ENCODE peak calls at places on chromosome 3, in six cellular contexts. One of them, this sample, is unnamed. For H3K4me1, the result is how much of the 10 kb centered on the place peaks cover.

GRCh38 chr3:47266709-47267489 is 15.7 kb downstream of the KIF9 start:
- DNase-seq in H9: no peak
- DNase-seq in upper lobe of right lung: no peak
- DNase-seq in neuronal stem cell: no peak
- DNase-seq in kidney: no peak
- DNase-seq in psoas muscle: peak
- DNase-seq in this sample: no peak

GRCh38 chr3:69199942-69200341 is 77.5 kb upstream of the LMOD3 start:
- DNase-seq in psoas muscle: no peak
- DNase-seq in H9: no peak
- DNase-seq in upper lobe of right lung: no peak
- DNase-seq in kidney: no peak
- DNase-seq in neuronal stem cell: no peak
- DNase-seq in this sample: peak

GRCh38 chr3:62084558-62084957 is 288.8 kb downstream of the FEZF2 start:
- DNase-seq in kidney: no peak
- DNase-seq in neuronal stem cell: no peak
- DNase-seq in H9: no peak
- DNase-seq in psoas muscle: no peak
- DNase-seq in upper lobe of right lung: no peak
- DNase-seq in this sample: no peak

GRCh38 chr3:53250881-53251605 is 4.8 kb downstream of the TKT start:
- DNase-seq in kidney: no peak
- DNase-seq in H9: no peak
- DNase-seq in psoas muscle: no peak
- DNase-seq in upper lobe of right lung: no peak
- DNase-seq in neuronal stem cell: no peak
- DNase-seq in this sample: no peak

GRCh38 chr3:156948402-156949210 is 122.5 kb downstream of the LEKR1 start:
- DNase-seq in upper lobe of right lung: no peak
- DNase-seq in kidney: no peak
- DNase-seq in neuronal stem cell: no peak
- DNase-seq in H9: no peak
- DNase-seq in psoas muscle: no peak
- DNase-seq in this sample: no peak

GRCh38 chr3:196159952-196160804 is 51.0 kb downstream of the ZDHHC19 start:
- DNase-seq in psoas muscle: peak
- DNase-seq in H9: peak
- DNase-seq in neuronal stem cell: no peak
- DNase-seq in upper lobe of right lung: peak
- DNase-seq in kidney: peak
- DNase-seq in this sample: no peak

GRCh38 chr3:121758727-121759450 is 9.3 kb upstream of the GOLGB1 start:
- DNase-seq in H9: no peak
- DNase-seq in kidney: no peak
- DNase-seq in psoas muscle: no peak
- DNase-seq in upper lobe of right lung: no peak
- DNase-seq in neuronal stem cell: no peak
- DNase-seq in this sample: no peak

GRCh38 chr3:81216192-81216591 is 545.3 kb downstream of the GBE1 start:
- DNase-seq in H9: no peak
- DNase-seq in kidney: no peak
- DNase-seq in upper lobe of right lung: no peak
- DNase-seq in psoas muscle: no peak
- DNase-seq in neuronal stem cell: no peak
- DNase-seq in this sample: no peak

GRCh38 chr3:127336086-127336485 is 48.2 kb upstream of the PRR20G start:
- DNase-seq in psoas muscle: no peak
- DNase-seq in kidney: no peak
- DNase-seq in neuronal stem cell: no peak
- DNase-seq in H9: no peak
- DNase-seq in upper lobe of right lung: no peak
- DNase-seq in this sample: no peak

GRCh38 chr3:133695772-133696171 is 34.0 kb upstream of the TOPBP1 start:
- DNase-seq in upper lobe of right lung: no peak
- DNase-seq in kidney: no peak
- DNase-seq in H9: no peak
- DNase-seq in neuronal stem cell: no peak
- DNase-seq in psoas muscle: no peak
- DNase-seq in this sample: no peak

GRCh38 chr3:72161870-72162617 is 377.1 kb upstream of the PROK2 start:
- DNase-seq in neuronal stem cell: no peak
- DNase-seq in psoas muscle: no peak
- DNase-seq in kidney: no peak
- DNase-seq in H9: no peak
- DNase-seq in upper lobe of right lung: no peak
- DNase-seq in this sample: no peak

GRCh38 chr3:151553873-151554272 is 93.0 kb upstream of the IGSF10 start:
- DNase-seq in neuronal stem cell: no peak
- DNase-seq in upper lobe of right lung: no peak
- DNase-seq in psoas muscle: no peak
- DNase-seq in H9: no peak
- DNase-seq in kidney: no peak
- DNase-seq in this sample: no peak

GRCh38 chr3:129441782-129442181 is 1.8 kb downstream of the IFT122 start:
- DNase-seq in upper lobe of right lung: no peak
- DNase-seq in neuronal stem cell: no peak
- DNase-seq in kidney: no peak
- DNase-seq in H9: no peak
- DNase-seq in psoas muscle: no peak
- DNase-seq in this sample: no peak

GRCh38 chr3:25117005-25117593 is 311.0 kb upstream of the RARB start:
- DNase-seq in neuronal stem cell: no peak
- DNase-seq in kidney: no peak
- DNase-seq in upper lobe of right lung: no peak
- DNase-seq in psoas muscle: no peak
- DNase-seq in H9: no peak
- DNase-seq in this sample: no peak

GRCh38 chr3:148233403-148233802 is 464.3 kb upstream of the AGTR1 start:
- DNase-seq in H9: no peak
- DNase-seq in neuronal stem cell: no peak
- DNase-seq in psoas muscle: no peak
- DNase-seq in upper lobe of right lung: no peak
- DNase-seq in kidney: no peak
- DNase-seq in this sample: no peak

GRCh38 chr3:124774305-124774673 is 44.0 kb downstream of the UMPS start:
- DNase-seq in kidney: peak
- DNase-seq in neuronal stem cell: peak
- DNase-seq in psoas muscle: peak
- DNase-seq in H9: peak
- DNase-seq in upper lobe of right lung: no peak
- DNase-seq in this sample: no peak

GRCh38 chr3:8659242-8659641 is 14.6 kb upstream of the SSUH2 start:
- DNase-seq in upper lobe of right lung: no peak
- DNase-seq in neuronal stem cell: no peak
- DNase-seq in H9: no peak
- DNase-seq in psoas muscle: no peak
- DNase-seq in kidney: no peak
- DNase-seq in this sample: no peak

GRCh38 chr3:172848910-172849309 is 98.4 kb downstream of the ECT2 start:
- DNase-seq in H9: no peak
- DNase-seq in kidney: no peak
- DNase-seq in upper lobe of right lung: no peak
- DNase-seq in psoas muscle: no peak
- DNase-seq in neuronal stem cell: no peak
- DNase-seq in this sample: no peak

GRCh38 chr3:53170325-53171108 is 9.5 kb downstream of the PRKCD start:
- DNase-seq in kidney: no peak
- DNase-seq in H9: no peak
- DNase-seq in upper lobe of right lung: peak
- DNase-seq in psoas muscle: no peak
- DNase-seq in neuronal stem cell: no peak
- DNase-seq in this sample: no peak

GRCh38 chr3:10274601-10275000 is 18.1 kb downstream of the GHRL start:
- DNase-seq in kidney: no peak
- DNase-seq in psoas muscle: no peak
- DNase-seq in upper lobe of right lung: no peak
- DNase-seq in H9: no peak
- DNase-seq in neuronal stem cell: no peak
- DNase-seq in this sample: no peak

GRCh38 chr3:54654776-54655175 is 273.1 kb downstream of the LRTM1 start:
- DNase-seq in neuronal stem cell: no peak
- DNase-seq in H9: no peak
- DNase-seq in upper lobe of right lung: no peak
- DNase-seq in kidney: no peak
- DNase-seq in psoas muscle: no peak
- DNase-seq in this sample: no peak

GRCh38 chr3:54659347-54659746 is 268.5 kb downstream of the LRTM1 start:
- DNase-seq in neuronal stem cell: no peak
- DNase-seq in H9: no peak
- DNase-seq in upper lobe of right lung: no peak
- DNase-seq in kidney: no peak
- DNase-seq in psoas muscle: no peak
- DNase-seq in this sample: no peak

GRCh38 chr3:54649551-54649950 is 278.3 kb downstream of the LRTM1 start:
- DNase-seq in neuronal stem cell: no peak
- DNase-seq in psoas muscle: no peak
- DNase-seq in upper lobe of right lung: no peak
- DNase-seq in kidney: no peak
- DNase-seq in H9: no peak
- DNase-seq in this sample: no peak

GRCh38 chr3:54653456-54654195 is 274.2 kb downstream of the LRTM1 start:
- DNase-seq in kidney: no peak
- DNase-seq in H9: no peak
- DNase-seq in upper lobe of right lung: no peak
- DNase-seq in psoas muscle: no peak
- DNase-seq in neuronal stem cell: no peak
- DNase-seq in this sample: no peak
- H3K27ac ChIP-seq in kidney: no peak
- H3K27ac ChIP-seq in H9: no peak
- H3K27ac ChIP-seq in upper lobe of right lung: no peak
- H3K27ac ChIP-seq in psoas muscle: no peak
- H3K27ac ChIP-seq in neuronal stem cell: no peak
- H3K27ac ChIP-seq in this sample: no peak

GRCh38 chr3:71051893-71052687 is 531.4 kb downstream of the FOXP1 start:
- DNase-seq in H9: no peak
- DNase-seq in neuronal stem cell: no peak
- DNase-seq in upper lobe of right lung: no peak
- DNase-seq in psoas muscle: no peak
- DNase-seq in kidney: no peak
- DNase-seq in this sample: no peak

GRCh38 chr3:71051259-71051595 is 532.3 kb downstream of the FOXP1 start:
- DNase-seq in neuronal stem cell: no peak
- DNase-seq in kidney: no peak
- DNase-seq in psoas muscle: no peak
- DNase-seq in H9: no peak
- DNase-seq in upper lobe of right lung: no peak
- DNase-seq in this sample: no peak

GRCh38 chr3:71048948-71049347 is 534.6 kb downstream of the FOXP1 start:
- DNase-seq in H9: no peak
- DNase-seq in psoas muscle: no peak
- DNase-seq in upper lobe of right lung: no peak
- DNase-seq in neuronal stem cell: no peak
- DNase-seq in kidney: no peak
- DNase-seq in this sample: no peak

GRCh38 chr3:71050521-71051258 is 532.8 kb downstream of the FOXP1 start:
- DNase-seq in kidney: no peak
- DNase-seq in psoas muscle: no peak
- DNase-seq in H9: no peak
- DNase-seq in neuronal stem cell: no peak
- DNase-seq in upper lobe of right lung: no peak
- DNase-seq in this sample: peak

GRCh38 chr3:71050133-71050520 is 533.4 kb downstream of the FOXP1 start:
- DNase-seq in neuronal stem cell: no peak
- DNase-seq in psoas muscle: no peak
- DNase-seq in H9: no peak
- DNase-seq in kidney: no peak
- DNase-seq in upper lobe of right lung: no peak
- DNase-seq in this sample: no peak
- H3K4me1 ChIP-seq in neuronal stem cell: under half
- H3K4me1 ChIP-seq in psoas muscle: under half
- H3K4me1 ChIP-seq in H9: under half
- H3K4me1 ChIP-seq in kidney: under half
- H3K4me1 ChIP-seq in upper lobe of right lung: under half
- H3K4me1 ChIP-seq in this sample: half or more

DNA sequence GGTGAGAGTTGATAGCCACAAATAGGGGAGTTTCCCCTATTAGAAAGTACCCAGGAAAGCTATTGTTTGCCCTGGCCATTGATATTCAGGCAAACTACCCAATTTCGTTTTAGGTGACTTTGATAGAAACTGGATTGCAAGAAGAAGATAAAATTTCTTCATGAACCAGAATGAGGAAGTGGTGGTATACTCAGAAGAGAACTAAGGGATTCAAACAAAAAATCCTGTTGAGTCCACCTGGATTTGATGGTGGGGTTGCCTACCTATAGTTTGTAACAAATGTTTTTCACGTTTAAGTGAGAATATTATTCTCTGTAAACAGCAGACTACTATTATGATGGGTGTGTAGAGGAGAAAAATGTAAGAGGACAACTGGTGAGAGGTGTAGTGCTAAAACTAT is 91.0 kb upstream of the PHLDB2 start:
- DNase-seq in H9: no peak
- DNase-seq in kidney: no peak
- DNase-seq in psoas muscle: no peak
- DNase-seq in upper lobe of right lung: no peak
- DNase-seq in neuronal stem cell: no peak
- DNase-seq in this sample: no peak
- H3K27ac ChIP-seq in H9: no peak
- H3K27ac ChIP-seq in kidney: no peak
- H3K27ac ChIP-seq in psoas muscle: no peak
- H3K27ac ChIP-seq in upper lobe of right lung: no peak
- H3K27ac ChIP-seq in neuronal stem cell: no peak
- H3K27ac ChIP-seq in this sample: no peak

GRCh38 chr3:4472766-4473165 is 5.7 kb upstream of the SUMF1 start:
- DNase-seq in psoas muscle: no peak
- DNase-seq in upper lobe of right lung: no peak
- DNase-seq in H9: no peak
- DNase-seq in neuronal stem cell: no peak
- DNase-seq in kidney: no peak
- DNase-seq in this sample: no peak

GRCh38 chr3:4474683-4475490 is 7.8 kb upstream of the SUMF1 start:
- DNase-seq in H9: no peak
- DNase-seq in kidney: no peak
- DNase-seq in upper lobe of right lung: no peak
- DNase-seq in psoas muscle: no peak
- DNase-seq in neuronal stem cell: peak
- DNase-seq in this sample: no peak

GRCh38 chr3:4478226-4478625 is 11.2 kb upstream of the SUMF1 start:
- DNase-seq in H9: no peak
- DNase-seq in psoas muscle: no peak
- DNase-seq in upper lobe of right lung: no peak
- DNase-seq in kidney: no peak
- DNase-seq in neuronal stem cell: no peak
- DNase-seq in this sample: no peak

GRCh38 chr3:4472312-4472711 is 5.2 kb upstream of the SUMF1 start:
- DNase-seq in neuronal stem cell: no peak
- DNase-seq in upper lobe of right lung: no peak
- DNase-seq in H9: no peak
- DNase-seq in kidney: no peak
- DNase-seq in psoas muscle: no peak
- DNase-seq in this sample: no peak

DNA sequence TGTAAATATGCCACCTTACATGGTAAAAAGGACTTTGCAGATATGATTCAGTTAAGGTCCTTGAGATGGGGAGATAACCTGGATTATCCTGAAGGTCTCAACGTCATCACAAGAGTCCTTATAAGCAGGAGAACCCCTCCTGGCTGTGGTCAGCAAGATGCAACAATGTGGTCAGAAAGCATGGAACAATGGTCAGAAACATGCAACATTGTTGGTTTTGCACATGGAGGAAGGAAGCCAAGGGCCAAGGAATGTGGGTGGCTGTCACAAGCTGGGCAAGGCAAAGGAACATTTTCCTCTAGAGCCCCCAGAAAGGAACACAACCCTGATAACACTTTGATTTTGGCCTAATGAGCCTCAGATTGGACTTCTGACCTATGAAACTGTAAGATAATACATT is 9.4 kb upstream of the SUMF1 start:
- DNase-seq in H9: no peak
- DNase-seq in neuronal stem cell: no peak
- DNase-seq in psoas muscle: no peak
- DNase-seq in upper lobe of right lung: no peak
- DNase-seq in kidney: no peak
- DNase-seq in this sample: no peak
- H3K4me1 ChIP-seq in H9: under half
- H3K4me1 ChIP-seq in neuronal stem cell: under half
- H3K4me1 ChIP-seq in psoas muscle: under half
- H3K4me1 ChIP-seq in upper lobe of right lung: under half
- H3K4me1 ChIP-seq in kidney: under half
- H3K4me1 ChIP-seq in this sample: under half